ENCODE peak calls at places on chromosomes 4 and X, in nine cellular contexts. L is AG20443; K is left lung; S is mesenchymal stem cell; M is fibroblast of lung; V is AG09319; J is GM04503; E is cardiac fibroblast; G is CD8-positive, alpha-beta T cell. H is an unnamed sample.

GRCh38 chrX:40471965-40472648 is 108.7 kb upstream of the ATP6AP2 start:
- DNase-seq in L (peak), K (peak), S (peak), M (peak), V (peak), J (peak), E (peak), G (no peak), H (peak)

GRCh38 chr4:10015140-10015753 is 6.0 kb downstream of the SLC2A9 start:
- DNase-seq in L (no peak), K (no peak), S (no peak), M (peak), V (no peak), J (no peak), E (peak), G (no peak), H (peak)

GRCh38 chrX:3598046-3598605 is 115.3 kb downstream of the PRKX start:
- DNase-seq in L (no peak), K (no peak), S (no peak), M (no peak), V (no peak), J (no peak), E (no peak), G (no peak), H (no peak)

GRCh38 chrX:48156014-48156413 is 25.6 kb downstream of the SPACA5B start:
- DNase-seq in L (no peak), K (no peak), S (no peak), M (no peak), V (no peak), J (no peak), E (no peak), G (no peak), H (no peak)

GRCh38 chr4:79848329-79848728 is 224.7 kb downstream of the ANTXR2 start:
- DNase-seq in L (no peak), K (no peak), S (no peak), M (no peak), V (no peak), J (no peak), E (no peak), G (no peak), H (no peak)

GRCh38 chr4:61583696-61584095 is 383.6 kb downstream of the ADGRL3 start:
- DNase-seq in L (no peak), K (no peak), S (peak), M (no peak), V (no peak), J (no peak), E (peak), G (no peak), H (peak)

GRCh38 chr4:138919094-138919936 is 96.3 kb upstream of the NOCT start:
- DNase-seq in L (peak), K (peak), S (peak), M (peak), V (peak), J (no peak), E (peak), G (peak), H (peak)

GRCh38 chr4:40550900-40551546 is 78.6 kb downstream of the RBM47 start:
- DNase-seq in L (peak), K (no peak), S (peak), M (peak), V (peak), J (no peak), E (peak), G (no peak), H (peak)

GRCh38 chrX:83022020-83022419 is 486.1 kb upstream of the POU3F4 start:
- DNase-seq in L (no peak), K (peak), S (peak), M (peak), V (no peak), J (no peak), E (peak), G (no peak), H (no peak)

GRCh38 chr4:160143574-160143973 is 1040.7 kb downstream of the RAPGEF2 start:
- DNase-seq in L (no peak), K (no peak), S (no peak), M (no peak), V (no peak), J (no peak), E (no peak), G (no peak), H (no peak)

GRCh38 chr4:82905205-82905604 is 4.7 kb downstream of the THAP9 start:
- DNase-seq in L (peak), K (no peak), S (peak), M (no peak), V (no peak), J (no peak), E (peak), G (no peak), H (no peak)

GRCh38 chr4:156705291-156705690 is 266.3 kb downstream of the PDGFC start:
- DNase-seq in L (peak), K (no peak), S (no peak), M (peak), V (no peak), J (peak), E (peak), G (no peak), H (peak)

GRCh38 chrX:94123062-94123461 is 449.1 kb downstream of the FAM133A start:
- DNase-seq in L (no peak), K (no peak), S (no peak), M (no peak), V (no peak), J (no peak), E (no peak), G (no peak), H (peak)

GRCh38 chr4:121070696-121071639 is 1.4 kb downstream of the NDNF start:
- DNase-seq in L (peak), K (no peak), S (peak), M (peak), V (no peak), J (no peak), E (peak), G (no peak), H (peak)

GRCh38 chrX:69555396-69556023 is 51.4 kb downstream of the NALF2 start:
- DNase-seq in L (no peak), K (no peak), S (no peak), M (peak), V (no peak), J (no peak), E (no peak), G (no peak), H (no peak)

GRCh38 chrX:107450823-107451509 is 1.5 kb downstream of the FRMPD3 start:
- DNase-seq in L (peak), K (no peak), S (no peak), M (no peak), V (no peak), J (no peak), E (no peak), G (no peak), H (no peak)

GRCh38 chrX:14039344-14039743 is 9.7 kb upstream of the GEMIN8 start:
- DNase-seq in L (peak), K (no peak), S (peak), M (peak), V (no peak), J (no peak), E (peak), G (peak), H (peak)

GRCh38 chr4:24659241-24659961 is 75.0 kb upstream of the DHX15 start:
- DNase-seq in L (no peak), K (no peak), S (no peak), M (peak), V (no peak), J (no peak), E (no peak), G (no peak), H (no peak)

GRCh38 chr4:118981839-118982381 is 93.3 kb downstream of the SYNPO2 start:
- DNase-seq in L (peak), K (peak), S (peak), M (peak), V (peak), J (peak), E (peak), G (peak), H (peak)

GRCh38 chrX:12814434-12814833 is 23.2 kb downstream of the PRPS2 start:
- DNase-seq in L (peak), K (no peak), S (peak), M (peak), V (no peak), J (no peak), E (peak), G (no peak), H (peak)

GRCh38 chr4:11424000-11424399 is 4.7 kb downstream of the HS3ST1 start:
- DNase-seq in L (no peak), K (no peak), S (peak), M (peak), V (no peak), J (no peak), E (peak), G (no peak), H (peak)

GRCh38 chr4:79623125-79623905 is 215.3 kb upstream of the GK2 start:
- DNase-seq in L (peak), K (no peak), S (no peak), M (peak), V (no peak), J (no peak), E (peak), G (no peak), H (no peak)

GRCh38 chr4:40525811-40526598 is 103.7 kb downstream of the RBM47 start:
- DNase-seq in L (peak), K (no peak), S (peak), M (peak), V (peak), J (peak), E (peak), G (no peak), H (peak)

GRCh38 chr4:78078101-78078500 is 21.0 kb downstream of the FRAS1 start:
- DNase-seq in L (no peak), K (no peak), S (no peak), M (no peak), V (no peak), J (no peak), E (no peak), G (no peak), H (no peak)

GRCh38 chr4:152536545-152537182 is 772 bp upstream of the FBXW7 start:
- DNase-seq in L (peak), K (no peak), S (peak), M (peak), V (no peak), J (no peak), E (peak), G (no peak), H (peak)

GRCh38 chrX:15202458-15203177 is 67.3 kb downstream of the ASB9 start:
- DNase-seq in L (peak), K (no peak), S (peak), M (peak), V (no peak), J (peak), E (peak), G (no peak), H (peak)

GRCh38 chr4:10596586-10597285 is 87.8 kb downstream of the CLNK start:
- DNase-seq in L (no peak), K (no peak), S (no peak), M (no peak), V (no peak), J (no peak), E (no peak), G (no peak), H (no peak)

GRCh38 chr4:48570646-48571220 is 80.7 kb downstream of the ZAR1 start:
- DNase-seq in L (peak), K (no peak), S (peak), M (peak), V (no peak), J (peak), E (peak), G (no peak), H (peak)

GRCh38 chr4:41887821-41888699 is 47.2 kb upstream of the TMEM33 start:
- DNase-seq in L (no peak), K (no peak), S (peak), M (peak), V (peak), J (no peak), E (peak), G (peak), H (peak)

GRCh38 chr4:57023104-57023503 is 44.4 kb downstream of the POLR2B start:
- DNase-seq in L (peak), K (no peak), S (peak), M (peak), V (peak), J (peak), E (peak), G (no peak), H (peak)

GRCh38 chr4:118974758-118975157 is 86.1 kb downstream of the SYNPO2 start:
- DNase-seq in L (no peak), K (no peak), S (no peak), M (peak), V (no peak), J (no peak), E (peak), G (no peak), H (peak)

GRCh38 chrX:57772637-57773036 is 92.6 kb upstream of the NLRP2B start:
- DNase-seq in L (no peak), K (no peak), S (no peak), M (no peak), V (no peak), J (no peak), E (peak), G (no peak), H (no peak)

GRCh38 chr4:62914758-62915157 is 1494.5 kb downstream of the TECRL start:
- DNase-seq in L (no peak), K (no peak), S (no peak), M (no peak), V (no peak), J (no peak), E (no peak), G (no peak), H (no peak)

GRCh38 chrX:19544693-19545305 is 29.5 kb upstream of the MAP3K15 start:
- DNase-seq in L (peak), K (no peak), S (peak), M (peak), V (peak), J (peak), E (peak), G (no peak), H (peak)

GRCh38 chrX:118396113-118396512 is 50.2 kb downstream of the WDR44 start:
- DNase-seq in L (no peak), K (no peak), S (no peak), M (peak), V (no peak), J (no peak), E (no peak), G (no peak), H (no peak)

GRCh38 chrX:141632124-141632523 is 42.6 kb downstream of the SPANXA2 start:
- DNase-seq in L (no peak), K (no peak), S (no peak), M (no peak), V (no peak), J (peak), E (no peak), G (no peak), H (peak)

GRCh38 chr4:1939664-1940509 is 68.7 kb downstream of the NSD2 start:
- DNase-seq in L (peak), K (no peak), S (peak), M (peak), V (peak), J (peak), E (peak), G (no peak), H (peak)

GRCh38 chr4:95798003-95798402 is 41.9 kb upstream of the PDHA2 start:
- DNase-seq in L (no peak), K (no peak), S (no peak), M (no peak), V (no peak), J (no peak), E (no peak), G (no peak), H (no peak)

GRCh38 chrX:14936561-14936960 is 63.3 kb downstream of the MOSPD2 start:
- DNase-seq in L (peak), K (no peak), S (peak), M (peak), V (no peak), J (no peak), E (peak), G (no peak), H (peak)